ENCODE peak calls at places on chromosomes 4 and X, in eight cellular contexts. V is right lobe of liver, L is breast epithelium, O is gastrocnemius medialis, K is adrenal gland, A is uterus, H is Peyer's patch, Y is GM12892. I is an unnamed sample.

GRCh38 chr4:90815569-90815968 is 688.4 kb downstream of the CCSER1 start:
- DNase-seq in V (no peak), L (no peak), O (no peak), K (no peak), A (no peak), H (no peak), Y (no peak), I (no peak)

GRCh38 chrX:71301195-71301924 is at the start of gene ITGB1BP2:
- DNase-seq in V (no peak), L (no peak), O (peak), K (peak), A (peak), H (no peak), Y (no peak), I (no peak)

GRCh38 chrX:24145340-24146186 is 4.0 kb upstream of the ZFX start:
- DNase-seq in V (no peak), L (no peak), O (no peak), K (no peak), A (no peak), H (no peak), Y (no peak), I (no peak)

GRCh38 chr4:62133498-62133897 is 933.4 kb downstream of the ADGRL3 start:
- DNase-seq in V (no peak), L (no peak), O (no peak), K (peak), A (no peak), H (no peak), Y (no peak), I (no peak)

GRCh38 chr4:170339522-170339921 is 249.8 kb upstream of the AADAT start:
- DNase-seq in V (no peak), L (no peak), O (no peak), K (no peak), A (no peak), H (no peak), Y (no peak), I (no peak)

GRCh38 chr4:86530183-86530582 is 63.9 kb upstream of the PTPN13 start:
- DNase-seq in V (no peak), L (no peak), O (no peak), K (no peak), A (no peak), H (no peak), Y (no peak), I (no peak)

GRCh38 chr4:14908635-14909034 is 93.6 kb upstream of the CPEB2 start:
- DNase-seq in V (no peak), L (no peak), O (no peak), K (no peak), A (no peak), H (no peak), Y (no peak), I (no peak)

GRCh38 chr4:109128589-109128988 is 173.9 kb downstream of the COL25A1 start:
- DNase-seq in V (no peak), L (no peak), O (no peak), K (no peak), A (no peak), H (no peak), Y (no peak), I (no peak)

GRCh38 chrX:13894888-13895564 is 78.1 kb upstream of the GPM6B start:
- DNase-seq in V (no peak), L (no peak), O (no peak), K (no peak), A (no peak), H (no peak), Y (no peak), I (no peak)

GRCh38 chrX:5113128-5113527 is 1115.5 kb downstream of the NLGN4X start:
- DNase-seq in V (no peak), L (no peak), O (no peak), K (no peak), A (no peak), H (no peak), Y (no peak), I (no peak)

GRCh38 chr4:139916041-139916440 is 237.9 kb downstream of the MAML3 start:
- DNase-seq in V (no peak), L (no peak), O (no peak), K (no peak), A (no peak), H (no peak), Y (no peak), I (no peak)

GRCh38 chr4:41212221-41213203 is 1.8 kb downstream of the APBB2 start:
- DNase-seq in V (no peak), L (peak), O (peak), K (peak), A (peak), H (no peak), Y (no peak), I (peak)

GRCh38 chrX:110213183-110213582 is 104.7 kb downstream of the AMMECR1 start:
- DNase-seq in V (no peak), L (no peak), O (no peak), K (no peak), A (no peak), H (no peak), Y (no peak), I (no peak)

GRCh38 chr4:36255575-36255974 is 11.3 kb upstream of the ARAP2 start:
- DNase-seq in V (no peak), L (no peak), O (no peak), K (peak), A (no peak), H (no peak), Y (no peak), I (no peak)

GRCh38 chrX:7330971-7331746 is 183.2 kb upstream of the PUDP start:
- DNase-seq in V (no peak), L (no peak), O (peak), K (peak), A (peak), H (no peak), Y (no peak), I (no peak)

GRCh38 chr4:7206385-7206784 is 14.0 kb downstream of the SORCS2 start:
- DNase-seq in V (no peak), L (no peak), O (peak), K (no peak), A (peak), H (no peak), Y (no peak), I (peak)

GRCh38 chr4:7466904-7467303 is 32.2 kb upstream of the PSAPL1 start:
- DNase-seq in V (no peak), L (no peak), O (no peak), K (no peak), A (no peak), H (no peak), Y (no peak), I (no peak)

GRCh38 chr4:1198070-1198844 is 25.9 kb upstream of the SPON2 start:
- DNase-seq in V (no peak), L (peak), O (peak), K (no peak), A (peak), H (peak), Y (no peak), I (no peak)

GRCh38 chr4:120801171-120801758 is 121.3 kb downstream of the PRDM5 start:
- DNase-seq in V (no peak), L (no peak), O (no peak), K (peak), A (no peak), H (no peak), Y (no peak), I (peak)

GRCh38 chrX:96682516-96682915 is 2.1 kb upstream of the DIAPH2 start:
- DNase-seq in V (no peak), L (no peak), O (no peak), K (no peak), A (no peak), H (no peak), Y (no peak), I (no peak)

GRCh38 chrX:63754141-63754859 is 30.7 kb downstream of the ARHGEF9 start:
- DNase-seq in V (peak), L (peak), O (peak), K (no peak), A (no peak), H (no peak), Y (no peak), I (no peak)

GRCh38 chr4:5772528-5773270 is 61.7 kb downstream of the EVC start:
- DNase-seq in V (no peak), L (no peak), O (no peak), K (no peak), A (no peak), H (no peak), Y (no peak), I (no peak)

GRCh38 chrX:81168391-81168790 is 33.3 kb downstream of the HMGN5 start:
- DNase-seq in V (no peak), L (no peak), O (no peak), K (no peak), A (no peak), H (no peak), Y (no peak), I (no peak)

GRCh38 chr4:24001945-24002640 is 112.2 kb upstream of the PPARGC1A start:
- DNase-seq in V (no peak), L (no peak), O (no peak), K (no peak), A (no peak), H (no peak), Y (no peak), I (no peak)

GRCh38 chr4:244471-244870 is 60.8 kb downstream of the ZNF732 start:
- DNase-seq in V (no peak), L (no peak), O (no peak), K (no peak), A (peak), H (no peak), Y (no peak), I (no peak)

GRCh38 chr4:176031927-176032326 is 33.7 kb upstream of the WDR17 start:
- DNase-seq in V (no peak), L (no peak), O (no peak), K (no peak), A (no peak), H (no peak), Y (no peak), I (no peak)

GRCh38 chrX:3522016-3522690 is 175.7 kb upstream of the MXRA5 start:
- DNase-seq in V (no peak), L (no peak), O (no peak), K (no peak), A (no peak), H (no peak), Y (no peak), I (no peak)

GRCh38 chrX:23332888-23333821 is 1.5 kb upstream of the PTCHD1 start:
- DNase-seq in V (no peak), L (no peak), O (no peak), K (no peak), A (peak), H (no peak), Y (no peak), I (no peak)

GRCh38 chr4:56958111-56958517 is 19.3 kb downstream of the NOA1 start:
- DNase-seq in V (peak), L (peak), O (peak), K (peak), A (peak), H (no peak), Y (no peak), I (peak)

GRCh38 chr4:7784131-7784870 is 155.4 kb downstream of the AFAP1 start:
- DNase-seq in V (peak), L (no peak), O (no peak), K (no peak), A (no peak), H (peak), Y (no peak), I (no peak)

GRCh38 chrX:69127466-69127865 is 37.8 kb downstream of the PJA1 start:
- DNase-seq in V (no peak), L (no peak), O (no peak), K (no peak), A (no peak), H (no peak), Y (no peak), I (no peak)

GRCh38 chr4:70571772-70572171 is 20.3 kb upstream of the AMBN start:
- DNase-seq in V (no peak), L (no peak), O (no peak), K (no peak), A (no peak), H (no peak), Y (no peak), I (no peak)

GRCh38 chr4:105196523-105197145 is 50.0 kb downstream of the TET2 start:
- DNase-seq in V (no peak), L (no peak), O (no peak), K (no peak), A (no peak), H (no peak), Y (no peak), I (no peak)

GRCh38 chr4:8297141-8297601 is 27.6 kb downstream of the HTRA3 start:
- DNase-seq in V (peak), L (no peak), O (peak), K (no peak), A (no peak), H (no peak), Y (no peak), I (no peak)

GRCh38 chr4:153023692-153024394 is 87.7 kb downstream of the FHDC1 start:
- DNase-seq in V (no peak), L (no peak), O (no peak), K (no peak), A (no peak), H (no peak), Y (no peak), I (no peak)

GRCh38 chr4:166737430-166737829 is 496.9 kb downstream of the SPOCK3 start:
- DNase-seq in V (no peak), L (no peak), O (no peak), K (no peak), A (no peak), H (no peak), Y (no peak), I (no peak)
- TF ChIP-seq POLR2A in V (no peak), L (no peak), O (no peak), K (no peak), A (no peak), H (no peak), Y (no peak), I (no peak)

GRCh38 chr4:16000708-16001483 is 37.9 kb upstream of the FGFBP2 start:
- DNase-seq in V (no peak), L (no peak), O (no peak), K (no peak), A (no peak), H (no peak), Y (no peak), I (no peak)
- TF ChIP-seq POLR2A in V (no peak), L (no peak), O (no peak), K (no peak), A (no peak), H (no peak), Y (no peak), I (no peak)

DNA sequence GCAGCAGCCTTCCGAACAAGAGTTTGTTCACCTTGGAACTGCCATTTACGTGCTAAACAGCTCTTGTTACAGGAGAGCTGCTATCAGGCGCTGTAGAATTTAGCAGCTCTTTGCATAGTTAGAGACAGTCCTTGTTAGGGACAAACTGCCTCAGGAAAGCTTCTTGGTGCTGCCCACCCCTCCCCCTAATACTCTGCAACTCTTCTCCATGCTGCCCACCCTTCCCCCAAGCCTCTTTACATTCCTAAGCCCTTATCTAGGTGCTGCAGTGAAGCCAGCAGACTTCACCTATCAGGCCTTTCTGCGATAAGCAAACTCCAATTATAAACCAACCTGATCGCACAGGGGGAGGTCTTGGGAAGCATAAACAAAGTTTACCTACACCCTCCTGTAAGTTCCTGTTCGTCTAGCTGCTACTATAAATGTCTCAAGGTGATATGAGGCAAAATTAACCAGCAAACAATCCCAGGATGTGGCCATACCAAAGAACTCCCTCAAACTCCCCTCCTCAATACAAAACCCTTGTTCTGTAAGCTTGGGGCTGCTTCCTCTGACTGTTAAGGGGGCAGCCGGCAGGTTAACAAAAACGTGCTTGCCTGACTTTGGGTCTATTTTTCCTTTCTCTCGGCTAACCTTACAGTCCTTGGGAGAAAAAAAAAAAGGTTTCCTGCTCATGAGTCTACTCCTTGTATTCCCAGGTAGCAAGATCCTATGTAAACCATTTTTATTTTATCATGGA is 74.0 kb upstream of the GC start:
- DNase-seq in V (no peak), L (no peak), O (no peak), K (no peak), A (no peak), H (no peak), Y (no peak), I (no peak)
- TF ChIP-seq POLR2A in V (no peak), L (no peak), O (no peak), K (no peak), A (no peak), H (no peak), Y (no peak), I (no peak)

DNA sequence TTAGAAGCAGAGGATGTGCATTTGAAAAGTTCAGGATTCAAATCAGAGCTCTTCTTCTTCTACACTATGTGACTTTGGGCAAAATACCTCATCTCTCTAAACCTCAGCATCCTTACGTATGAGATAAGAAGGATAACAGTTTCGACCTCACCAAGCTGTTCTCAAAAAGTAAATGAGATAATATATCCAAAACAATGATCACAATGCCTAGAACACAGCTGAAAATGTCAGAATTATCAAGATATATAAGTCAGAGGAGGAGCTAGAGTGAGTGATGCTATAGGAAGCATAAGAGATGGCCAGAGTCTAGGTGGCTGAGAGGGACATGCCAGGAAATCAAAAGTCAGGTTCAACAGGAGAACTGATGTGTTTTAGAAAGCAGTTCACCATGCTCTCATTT is 168.0 kb downstream of the EFHC2 start:
- DNase-seq in V (no peak), L (no peak), O (no peak), K (no peak), A (no peak), H (no peak), Y (no peak), I (no peak)
- TF ChIP-seq POLR2A in V (no peak), L (no peak), O (no peak), K (no peak), A (no peak), H (no peak), Y (no peak), I (no peak)

GRCh38 chr4:164413743-164414142 is 340.2 kb upstream of the SMIM31 start:
- DNase-seq in V (no peak), L (no peak), O (no peak), K (no peak), A (no peak), H (no peak), Y (no peak), I (no peak)
- TF ChIP-seq POLR2A in V (no peak), L (no peak), O (no peak), K (no peak), A (no peak), H (no peak), Y (no peak), I (no peak)

DNA sequence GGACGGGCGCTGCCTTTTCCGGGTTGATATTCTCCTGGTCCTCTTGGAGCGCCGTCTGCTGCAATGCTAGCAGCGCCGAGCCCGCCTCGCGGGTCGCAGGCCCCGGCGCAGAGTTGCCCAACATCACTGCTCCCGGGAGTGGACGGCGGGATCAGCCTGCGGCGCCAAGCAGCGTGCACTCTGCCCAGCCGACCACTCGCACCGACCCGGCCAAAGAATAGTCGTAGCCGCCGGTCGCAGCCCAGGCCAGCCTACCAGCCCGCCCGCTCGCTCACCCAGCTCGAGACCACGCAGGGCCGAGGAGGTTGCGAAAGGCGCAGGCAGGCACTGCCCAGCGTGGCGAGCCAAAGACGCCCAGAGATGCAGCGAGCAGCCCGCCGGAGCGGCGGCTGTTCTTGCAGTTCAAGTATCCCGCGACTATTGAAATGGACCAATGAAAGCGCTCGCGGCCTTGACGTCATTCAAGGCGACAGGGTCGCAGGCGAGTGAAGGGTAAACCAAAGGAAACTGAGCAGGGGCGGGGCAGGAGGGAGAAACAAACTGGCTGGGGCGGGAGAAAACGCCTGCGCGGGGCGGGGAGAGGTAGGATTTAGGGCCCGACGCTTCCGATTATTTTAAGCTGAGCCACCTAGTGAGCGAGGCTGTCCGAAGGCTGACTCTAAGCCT is at the start of gene CCNA2:
- DNase-seq in V (peak), L (peak), O (peak), K (peak), A (peak), H (peak), Y (peak), I (peak)
- TF ChIP-seq POLR2A in V (peak), L (no peak), O (no peak), K (peak), A (peak), H (no peak), Y (peak), I (peak)

GRCh38 chr4:184280591-184281071 is 63.0 kb upstream of the ENPP6 start:
- DNase-seq in V (no peak), L (no peak), O (no peak), K (no peak), A (no peak), H (no peak), Y (peak), I (no peak)
- TF ChIP-seq POLR2A in V (no peak), L (no peak), O (no peak), K (no peak), A (no peak), H (no peak), Y (peak), I (no peak)

DNA sequence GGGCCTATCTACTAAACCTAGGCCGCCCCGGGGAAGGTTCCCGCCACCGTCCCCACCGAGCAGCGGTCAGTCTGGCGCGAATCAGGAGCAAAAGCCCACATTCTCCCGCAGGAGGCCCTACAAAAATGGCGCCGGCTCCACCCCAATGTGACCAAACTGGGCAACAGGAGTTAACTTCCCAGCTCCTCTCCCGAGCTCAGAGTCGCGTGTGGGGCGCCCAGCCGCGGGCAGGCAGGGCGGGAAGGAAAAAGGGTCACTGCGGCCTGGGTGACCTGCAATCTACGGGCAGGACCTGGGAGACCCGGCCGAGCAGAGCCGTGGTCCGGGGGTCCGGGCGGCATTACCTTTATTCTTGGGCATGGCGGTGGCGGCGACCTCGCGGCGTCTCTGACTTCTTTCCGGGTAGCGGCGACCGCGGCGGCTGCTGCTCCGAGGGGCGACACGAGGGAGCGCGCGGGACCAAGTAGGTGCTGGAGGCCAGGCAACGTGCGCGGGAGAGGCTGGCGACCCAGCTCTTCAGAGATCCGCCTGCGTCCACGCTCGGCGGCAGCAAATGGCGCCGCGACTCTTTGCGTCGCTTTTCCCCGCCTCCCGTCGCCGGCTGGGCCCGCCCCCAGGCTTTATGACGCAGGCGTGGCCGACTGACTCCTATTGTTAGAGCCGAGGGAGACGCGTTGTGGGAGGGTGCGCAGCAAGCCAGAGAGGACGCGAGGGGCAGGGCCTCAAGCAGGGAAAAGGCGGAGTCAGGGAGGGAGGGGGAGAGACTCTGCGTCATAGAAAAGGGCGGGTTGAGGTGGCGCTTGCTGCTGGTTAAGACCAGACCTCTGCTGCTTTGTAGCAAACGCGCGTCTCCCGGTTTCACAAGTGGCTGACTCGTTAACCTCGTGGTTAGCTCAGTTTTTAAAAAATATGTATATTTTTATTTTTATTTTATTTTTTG is at the start of gene EIF1AX:
- DNase-seq in V (peak), L (peak), O (peak), K (peak), A (peak), H (peak), Y (peak), I (peak)
- TF ChIP-seq POLR2A in V (peak), L (peak), O (peak), K (peak), A (peak), H (peak), Y (peak), I (peak)

I was measured in H54.